ENCODE peak calls at places on chromosomes 3 and 15, in ten cellular contexts. R is fibroblast of mammary gland, H is neuronal stem cell, N is AG10803, G is HCT116, Z is IMR-90, T is cardiac muscle cell, P is psoas muscle, X is dorsolateral prefrontal cortex, U is kidney. L is an unnamed sample.

GRCh38 chr15:37783290-37783689 is 151.2 kb upstream of the TMCO5A start:
- DNase-seq in N (no peak), Z (no peak), G (no peak), T (peak), P (no peak), X (no peak), U (no peak), R (no peak), H (peak), L (no peak)

GRCh38 chr3:114902691-114903101 is 244.4 kb downstream of the ZBTB20 start:
- DNase-seq in U (no peak), Z (peak), T (no peak), P (no peak), X (no peak), H (peak), R (no peak), G (no peak), N (peak), L (no peak)

GRCh38 chr15:52144656-52145055 is 32.1 kb upstream of the BCL2L10 start:
- DNase-seq in U (no peak), T (peak), H (no peak), G (no peak), R (peak), P (no peak), X (no peak), N (peak), Z (peak), L (peak)

GRCh38 chr15:61364871-61365270 is 135.8 kb upstream of the RORA start:
- DNase-seq in G (no peak), Z (no peak), R (no peak), T (no peak), H (peak), P (no peak), X (no peak), N (no peak), U (no peak), L (no peak)

GRCh38 chr15:40511093-40511471 is 40.3 kb downstream of the CHST14 start:
- DNase-seq in X (no peak), N (peak), R (peak), G (no peak), Z (no peak), T (peak), U (no peak), H (no peak), P (no peak), L (no peak)

GRCh38 chr3:41265011-41265545 is 65.8 kb downstream of the CTNNB1 start:
- DNase-seq in Z (peak), P (no peak), X (no peak), U (no peak), N (peak), T (peak), G (peak), H (no peak), R (peak), L (peak)

GRCh38 chr3:171824824-171825221 is 14.5 kb upstream of the PLD1 start:
- DNase-seq in T (peak), U (no peak), Z (peak), X (no peak), P (no peak), N (peak), G (no peak), H (no peak), R (peak), L (peak)

GRCh38 chr3:188489639-188490405 is 335.9 kb downstream of the LPP start:
- DNase-seq in U (no peak), G (no peak), N (peak), X (no peak), H (no peak), R (peak), P (no peak), T (peak), Z (peak), L (peak)

GRCh38 chr3:183980408-183980807 is 37.3 kb downstream of the ABCC5 start:
- DNase-seq in Z (no peak), T (no peak), X (no peak), R (peak), H (no peak), U (no peak), G (no peak), N (peak), P (peak), L (no peak)

GRCh38 chr15:78457101-78457500 is 19.1 kb downstream of the IREB2 start:
- DNase-seq in R (peak), G (no peak), N (peak), X (no peak), T (peak), Z (peak), H (no peak), P (no peak), U (no peak), L (peak)

GRCh38 chr3:104717828-104718196 is 648.9 kb upstream of the ALCAM start:
- DNase-seq in T (peak), R (no peak), G (no peak), P (no peak), N (no peak), X (no peak), Z (peak), U (no peak), H (no peak), L (peak)

GRCh38 chr15:44193651-44194396 is 1.2 kb downstream of the FRMD5 start:
- DNase-seq in H (peak), T (peak), G (no peak), P (no peak), R (peak), U (no peak), N (peak), Z (peak), X (no peak), L (peak)

DNA sequence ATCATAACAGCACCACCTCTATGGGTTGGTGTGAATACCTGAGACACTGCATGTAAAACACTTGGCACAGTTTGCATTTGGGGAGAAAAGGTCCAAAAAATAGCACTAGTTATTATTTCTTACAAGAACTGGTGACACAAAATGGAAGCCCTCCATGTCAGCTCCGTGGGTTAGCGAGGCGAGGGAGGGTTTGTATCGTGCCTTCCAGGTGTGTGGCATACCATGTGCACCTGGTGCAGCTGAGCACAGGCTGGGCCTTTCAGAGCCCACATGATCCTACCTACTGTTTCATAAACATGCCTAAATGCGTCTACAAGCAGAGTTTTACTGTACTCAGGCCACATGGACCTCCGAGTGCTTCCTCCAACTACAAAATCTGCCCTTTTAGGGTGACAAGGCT is 5.6 kb downstream of the CXCR6 start:
- DNase-seq in G (no peak), P (no peak), R (no peak), H (no peak), U (no peak), Z (no peak), T (no peak), N (no peak), X (no peak), L (no peak)
- H3K4me3 ChIP-seq in G (no peak), P (no peak), R (no peak), H (no peak), U (no peak), Z (no peak), T (no peak), N (no peak), X (no peak), L (no peak)

DNA sequence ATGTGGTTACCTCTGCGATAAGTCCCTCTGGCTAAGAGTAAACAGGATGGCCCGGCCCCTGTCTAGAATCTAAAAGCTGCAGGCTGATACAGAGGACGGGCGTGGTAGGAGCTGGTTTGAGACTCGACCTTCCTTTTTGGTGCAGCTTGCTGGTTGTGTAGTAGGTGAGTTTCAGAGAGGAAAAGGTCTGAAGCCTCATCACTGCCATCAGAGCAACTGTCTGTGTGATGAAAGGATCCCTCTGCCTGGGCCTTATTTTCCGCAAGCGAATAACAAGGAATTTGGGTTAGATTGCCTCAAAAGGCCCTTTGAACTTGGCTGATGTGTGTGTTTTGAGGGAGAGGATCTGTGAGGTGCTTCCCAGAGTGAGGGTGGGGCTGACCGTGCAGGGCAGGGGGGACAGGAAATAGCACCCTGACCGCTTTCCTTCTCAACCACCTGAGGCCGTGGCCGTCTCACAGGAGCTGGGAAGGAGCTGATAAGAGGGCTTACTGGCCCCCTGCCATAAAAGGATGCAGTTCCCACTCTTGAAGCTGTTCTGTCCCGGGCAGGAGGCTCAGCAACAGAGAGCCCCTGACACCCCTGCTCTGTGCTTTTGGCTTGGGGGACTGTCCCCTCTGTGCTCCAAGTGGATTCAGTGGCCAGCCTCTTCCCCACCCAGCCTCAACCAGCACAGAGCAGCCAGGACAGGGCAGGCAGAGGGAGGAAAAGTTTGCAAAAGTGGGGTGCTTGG is 45.6 kb upstream of the TFRC start:
- DNase-seq in Z (no peak), R (no peak), G (no peak), H (no peak), T (peak), U (no peak), N (no peak), P (no peak), X (no peak), L (no peak)
- H3K4me3 ChIP-seq in Z (no peak), R (no peak), G (no peak), H (no peak), T (no peak), U (no peak), N (no peak), P (no peak), X (no peak), L (no peak)

GRCh38 chr15:56953790-56954189 is 35.3 kb downstream of the TCF12 start:
- DNase-seq in P (no peak), X (no peak), T (no peak), Z (no peak), H (no peak), R (no peak), G (no peak), N (no peak), U (no peak), L (no peak)

GRCh38 chr15:56960116-56960515 is 41.7 kb downstream of the TCF12 start:
- DNase-seq in X (no peak), P (no peak), U (no peak), Z (no peak), H (no peak), T (no peak), N (no peak), G (no peak), R (no peak), L (no peak)

GRCh38 chr15:56959318-56959648 is 40.8 kb downstream of the TCF12 start:
- DNase-seq in H (no peak), R (no peak), U (no peak), P (no peak), T (no peak), X (no peak), N (no peak), G (no peak), Z (no peak), L (no peak)

GRCh38 chr15:56956538-56956937 is 38.1 kb downstream of the TCF12 start:
- DNase-seq in U (no peak), H (no peak), G (no peak), X (no peak), R (no peak), N (no peak), T (no peak), Z (no peak), P (no peak), L (no peak)

DNA sequence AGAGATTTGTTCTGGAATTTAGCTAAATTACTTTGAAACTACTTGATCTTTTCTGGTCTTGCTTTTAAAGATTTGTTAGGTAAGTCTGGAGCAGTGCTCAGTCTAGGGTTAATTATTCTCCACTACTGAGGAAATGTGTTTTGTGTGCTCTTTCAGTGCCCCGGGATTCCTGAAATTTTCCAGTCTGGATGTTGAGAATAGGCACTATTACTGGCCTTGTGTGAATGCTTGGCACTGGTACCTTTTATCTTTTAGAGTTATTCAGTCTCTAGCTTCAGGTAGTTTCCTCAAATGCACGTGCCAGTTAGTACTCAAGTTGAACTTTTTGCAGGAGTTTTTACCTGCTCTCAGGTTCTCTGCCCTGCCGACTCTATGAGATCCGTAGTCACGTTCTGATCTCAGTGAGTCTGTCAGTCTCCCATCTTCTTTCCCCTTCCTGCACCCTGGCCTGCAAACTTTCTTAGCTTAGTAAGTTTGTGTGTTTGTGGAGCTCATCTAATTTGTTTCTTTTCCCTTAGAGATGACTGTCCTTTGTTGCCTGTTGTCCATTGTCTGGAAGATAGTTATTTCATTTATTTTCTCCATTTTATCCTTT is 39.5 kb downstream of the TCF12 start:
- DNase-seq in G (no peak), U (no peak), N (no peak), P (no peak), X (no peak), R (no peak), T (no peak), H (peak), Z (no peak), L (no peak)
- H3K4me3 ChIP-seq in G (no peak), U (peak), N (no peak), P (no peak), X (no peak), R (no peak), T (no peak), H (no peak), Z (no peak), L (no peak)

GRCh38 chr3:182730675-182731042 is 62.6 kb upstream of the ATP11B start:
- DNase-seq in G (no peak), Z (no peak), H (no peak), X (no peak), U (no peak), P (no peak), T (no peak), N (no peak), R (no peak), L (no peak)
- H3K4me3 ChIP-seq in G (no peak), Z (no peak), H (no peak), X (no peak), U (no peak), P (no peak), T (no peak), N (no peak), R (no peak), L (no peak)

GRCh38 chr3:165359005-165359404 is 162.8 kb upstream of the SLITRK3 start:
- DNase-seq in G (no peak), H (no peak), X (no peak), U (no peak), R (no peak), P (no peak), T (no peak), N (no peak), Z (no peak), L (no peak)
- H3K4me3 ChIP-seq in G (no peak), H (no peak), X (no peak), U (no peak), R (no peak), P (no peak), T (no peak), N (no peak), Z (no peak), L (no peak)

L was measured in brain microvascular endothelial cell.